ENCODE peak calls at places on chromosomes 5 and 9, in five cellular contexts. R, G, Y, E and U are unnamed samples.

GRCh38 chr9:133171161-133171955 is 7.6 kb upstream of the GBGT1 start:
- DNase-seq in R (peak), G (no peak), Y (no peak), E (no peak), U (no peak)

GRCh38 chr9:115364991-115365390 is 247.0 kb upstream of the TNC start:
- DNase-seq in R (no peak), G (no peak), Y (no peak), E (peak), U (no peak)

GRCh38 chr9:132994410-132995120 is 16.1 kb downstream of the GFI1B start:
- DNase-seq in R (no peak), G (no peak), Y (peak), E (peak), U (no peak)

GRCh38 chr9:77015291-77016048 is 4.0 kb upstream of the FOXB2 start:
- DNase-seq in R (no peak), G (no peak), Y (no peak), E (no peak), U (no peak)

GRCh38 chr9:20593551-20593950 is 28.7 kb downstream of the MLLT3 start:
- DNase-seq in R (no peak), G (no peak), Y (no peak), E (peak), U (no peak)

GRCh38 chr5:108925073-108925472 is 177.4 kb downstream of the FER start:
- DNase-seq in R (no peak), G (no peak), Y (no peak), E (no peak), U (no peak)

GRCh38 chr9:38181216-38181615 is 112.2 kb upstream of the SHB start:
- DNase-seq in R (no peak), G (no peak), Y (no peak), E (no peak), U (no peak)

GRCh38 chr9:93452710-93453046 is 703 bp downstream of the FAM120AOS start:
- DNase-seq in R (peak), G (peak), Y (no peak), E (no peak), U (peak)

GRCh38 chr9:94586814-94587213 is 6.8 kb downstream of the FBP2 start:
- DNase-seq in R (no peak), G (no peak), Y (no peak), E (peak), U (no peak)

GRCh38 chr5:175784230-175784629 is 87.1 kb upstream of the CPLX2 start:
- DNase-seq in R (no peak), G (no peak), Y (no peak), E (no peak), U (no peak)

GRCh38 chr5:98106116-98107088 is 667.1 kb upstream of the RGMB start:
- DNase-seq in R (no peak), G (no peak), Y (no peak), E (peak), U (no peak)

GRCh38 chr5:32810812-32811211 is 99.7 kb downstream of the NPR3 start:
- DNase-seq in R (peak), G (no peak), Y (no peak), E (peak), U (peak)

GRCh38 chr9:128917151-128917849 is 3.5 kb upstream of the PHYHD1 start:
- DNase-seq in R (peak), G (peak), Y (peak), E (peak), U (peak)

GRCh38 chr5:180235846-180236245 is 26.8 kb upstream of the RASGEF1C start:
- DNase-seq in R (no peak), G (no peak), Y (no peak), E (no peak), U (no peak)

GRCh38 chr5:113581388-113581787 is 67.9 kb downstream of the YTHDC2 start:
- DNase-seq in R (no peak), G (no peak), Y (no peak), E (no peak), U (no peak)

GRCh38 chr9:95189230-95190098 is 128.0 kb downstream of the FANCC start:
- DNase-seq in R (no peak), G (peak), Y (no peak), E (peak), U (no peak)

GRCh38 chr5:156934450-156935211 is 28.4 kb downstream of the TIMD4 start:
- DNase-seq in R (peak), G (peak), Y (no peak), E (no peak), U (no peak)

GRCh38 chr5:2153350-2153749 is 270.6 kb upstream of the IRX4 start:
- DNase-seq in R (no peak), G (no peak), Y (no peak), E (no peak), U (no peak)

GRCh38 chr5:149789835-149790234 is 59.7 kb downstream of the PPARGC1B start:
- DNase-seq in R (peak), G (no peak), Y (no peak), E (no peak), U (no peak)

GRCh38 chr5:141084487-141084989 is 9.9 kb upstream of the PCDHB2 start:
- DNase-seq in R (no peak), G (peak), Y (no peak), E (peak), U (no peak)

GRCh38 chr5:93677344-93678021 is 63.9 kb downstream of the POU5F2 start:
- DNase-seq in R (peak), G (peak), Y (no peak), E (peak), U (no peak)

GRCh38 chr9:106697799-106698591 is 165.0 kb upstream of the ZNF462 start:
- DNase-seq in R (peak), G (peak), Y (peak), E (peak), U (peak)

GRCh38 chr5:163569284-163569683 is 63.9 kb downstream of the MAT2B start:
- DNase-seq in R (no peak), G (no peak), Y (no peak), E (peak), U (no peak)

GRCh38 chr9:69034071-69034470 is 1.5 kb upstream of the FXN start:
- DNase-seq in R (no peak), G (no peak), Y (no peak), E (no peak), U (no peak)

GRCh38 chr9:69036319-69036718 is 767 bp downstream of the FXN start:
- DNase-seq in R (peak), G (peak), Y (no peak), E (peak), U (no peak)

GRCh38 chr9:69030851-69031645 is 4.5 kb upstream of the FXN start:
- DNase-seq in R (no peak), G (no peak), Y (no peak), E (peak), U (no peak)

GRCh38 chr9:69036799-69037198 is 1.2 kb downstream of the FXN start:
- DNase-seq in R (no peak), G (peak), Y (no peak), E (no peak), U (no peak)

GRCh38 chr9:69035438-69036316 is at the start of gene FXN:
- DNase-seq in R (peak), G (peak), Y (peak), E (peak), U (peak)
- TF ChIP-seq POLR2A in R (peak), G (peak), Y (no peak), E (peak), U (peak)

DNA sequence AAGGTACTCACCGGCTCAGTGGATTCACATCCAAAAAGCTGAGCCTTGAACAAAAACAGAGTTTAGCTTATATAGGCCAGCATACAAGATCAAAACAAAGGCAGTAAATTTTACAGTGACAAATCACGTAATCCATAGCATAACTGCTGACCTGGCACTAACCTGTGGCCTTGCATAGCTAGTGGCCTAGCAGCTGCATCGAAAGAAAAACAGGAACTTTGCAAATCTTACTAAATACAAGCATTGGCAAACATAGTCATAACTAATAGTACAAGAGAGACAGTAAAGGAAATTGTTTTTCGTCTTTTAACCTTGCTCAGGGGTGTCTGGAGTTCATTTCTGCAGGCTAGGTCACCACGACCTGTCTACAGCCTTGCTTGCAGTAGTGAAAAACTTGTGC is 4.8 kb downstream of the HSDL2 start:
- DNase-seq in R (no peak), G (peak), Y (no peak), E (no peak), U (no peak)
- H3K4me3 ChIP-seq in R (no peak), G (no peak), Y (no peak), E (no peak), U (no peak)

DNA sequence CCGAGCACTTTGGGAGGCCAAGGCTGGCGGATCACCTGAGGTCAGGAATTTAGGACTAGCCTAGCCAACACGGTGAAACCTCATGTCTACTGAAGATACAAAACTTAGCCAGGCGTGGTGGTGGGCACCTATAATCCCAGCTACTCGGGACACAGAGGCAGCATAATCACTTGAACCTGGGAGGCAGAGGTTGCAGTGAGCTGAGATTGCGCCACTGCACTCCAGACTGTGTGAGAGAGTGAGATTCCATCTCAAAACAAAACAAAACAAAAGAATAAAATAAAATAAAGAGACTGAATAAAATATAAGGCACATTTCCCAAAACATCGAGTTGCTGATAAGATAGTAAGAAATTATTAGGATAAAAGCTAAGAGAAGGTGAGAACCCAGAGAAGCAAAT is 32.3 kb upstream of the GLDC start:
- DNase-seq in R (no peak), G (no peak), Y (no peak), E (no peak), U (no peak)
- TF ChIP-seq POLR2A in R (no peak), G (no peak), Y (no peak), E (no peak), U (no peak)

GRCh38 chr5:37710965-37711364 is 128.9 kb downstream of the GDNF start:
- DNase-seq in R (no peak), G (no peak), Y (no peak), E (peak), U (no peak)
- H3K4me3 ChIP-seq in R (no peak), G (no peak), Y (no peak), E (no peak), U (no peak)

GRCh38 chr5:56814361-56814962 is 887 bp upstream of the MAP3K1 start:
- DNase-seq in R (peak), G (peak), Y (peak), E (no peak), U (peak)

GRCh38 chr5:56816546-56817081 is 1.3 kb downstream of the MAP3K1 start:
- DNase-seq in R (peak), G (peak), Y (peak), E (peak), U (no peak)

GRCh38 chr5:56813302-56813701 is 2.0 kb upstream of the MAP3K1 start:
- DNase-seq in R (no peak), G (no peak), Y (no peak), E (no peak), U (no peak)

GRCh38 chr5:56815657-56816545 is 552 bp downstream of the MAP3K1 start:
- DNase-seq in R (peak), G (peak), Y (no peak), E (peak), U (peak)

DNA sequence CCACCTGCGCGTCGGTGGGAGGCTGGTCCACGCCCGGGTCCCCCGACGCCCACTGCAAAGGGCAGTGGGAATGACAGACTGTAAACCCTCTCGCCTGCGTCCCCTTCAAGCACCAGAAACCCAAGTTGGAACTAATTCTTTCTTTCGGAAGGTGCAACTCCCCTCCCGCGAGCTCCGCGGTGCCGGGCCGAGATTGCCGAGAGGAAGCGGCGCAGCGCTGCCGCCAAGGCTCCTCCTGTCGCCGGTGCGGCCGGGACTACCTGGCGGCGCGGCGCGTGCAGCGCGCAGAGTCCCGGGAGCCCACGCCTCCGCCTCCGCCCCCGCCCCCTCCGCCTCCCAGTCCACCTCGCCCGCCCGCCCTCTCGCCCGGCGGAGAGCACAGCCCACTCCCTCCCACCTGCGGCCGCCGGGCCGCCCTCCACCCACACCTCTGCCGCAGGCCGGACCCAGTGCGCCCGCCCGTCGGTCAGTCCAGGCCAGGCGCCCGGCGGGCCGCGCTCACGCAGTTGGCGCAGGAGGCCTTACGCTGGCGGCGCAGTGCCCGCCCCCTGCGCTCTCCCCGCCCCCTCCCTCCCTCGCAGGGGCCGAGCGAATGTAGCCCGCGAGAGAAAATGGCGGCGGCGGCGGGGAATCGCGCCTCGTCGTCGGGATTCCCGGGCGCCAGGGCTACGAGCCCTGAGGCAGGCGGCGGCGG is at the start of gene MAP3K1:
- DNase-seq in R (peak), G (peak), Y (peak), E (peak), U (peak)
- TF ChIP-seq POLR2A in R (peak), G (no peak), Y (no peak), E (no peak), U (peak)

GRCh38 chr9:111548623-111549022 is 23.6 kb downstream of the ZNF483 start:
- DNase-seq in R (no peak), G (no peak), Y (no peak), E (no peak), U (no peak)

DNA sequence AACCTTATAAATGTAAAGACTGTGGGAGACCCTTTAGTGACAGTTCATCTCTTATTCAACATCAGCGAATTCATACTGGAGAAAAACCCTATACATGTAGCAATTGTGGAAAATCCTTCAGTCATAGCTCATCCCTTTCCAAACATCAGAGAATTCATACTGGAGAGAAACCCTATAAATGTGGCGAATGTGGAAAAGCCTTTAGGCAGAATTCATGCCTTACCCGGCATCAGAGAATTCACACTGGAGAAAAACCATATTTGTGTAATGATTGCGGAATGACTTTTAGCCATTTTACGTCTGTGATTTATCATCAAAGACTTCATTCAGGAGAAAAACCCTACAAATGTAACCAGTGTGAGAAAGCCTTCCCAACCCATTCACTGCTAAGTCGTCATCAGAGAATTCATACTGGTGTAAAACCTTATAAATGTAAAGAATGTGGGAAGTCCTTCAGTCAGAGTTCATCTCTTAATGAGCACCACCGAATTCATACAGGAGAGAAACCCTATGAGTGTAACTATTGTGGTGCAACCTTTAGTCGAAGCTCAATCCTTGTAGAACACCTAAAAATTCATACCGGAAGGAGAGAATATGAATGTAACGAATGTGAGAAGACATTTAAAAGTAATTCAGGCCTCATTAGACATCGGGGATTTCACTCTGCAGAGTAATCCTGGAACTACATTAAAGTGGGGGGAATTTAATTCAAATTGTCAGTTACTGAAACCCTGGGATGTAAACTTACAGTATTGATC is 17.7 kb downstream of the ZNF483 start:
- DNase-seq in R (no peak), G (no peak), Y (no peak), E (no peak), U (no peak)
- H3K4me3 ChIP-seq in R (no peak), G (no peak), Y (no peak), E (no peak), U (no peak)

DNA sequence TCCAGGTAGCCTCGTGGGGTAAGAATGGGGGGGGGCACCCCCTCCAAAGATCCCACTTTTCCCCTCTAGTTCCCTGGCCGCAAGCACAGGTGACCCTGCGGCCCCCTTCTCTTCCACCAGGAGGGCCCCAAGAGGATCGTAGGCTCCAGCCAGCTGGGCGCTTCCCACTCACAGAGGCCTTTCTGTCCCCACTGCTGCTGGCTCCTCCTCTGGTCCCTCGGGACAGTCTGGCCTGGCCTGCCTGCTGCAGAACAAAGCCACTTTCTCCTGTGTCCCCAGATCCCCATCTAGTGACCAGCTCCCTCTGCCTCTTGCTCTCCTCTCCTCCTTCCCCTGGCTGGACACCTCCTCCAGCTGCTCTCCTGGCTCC is 534 bp upstream of the SAPCD2 start:
- DNase-seq in R (no peak), G (no peak), Y (no peak), E (no peak), U (no peak)
- TF ChIP-seq POLR2A in R (no peak), G (no peak), Y (no peak), E (no peak), U (no peak)

DNA sequence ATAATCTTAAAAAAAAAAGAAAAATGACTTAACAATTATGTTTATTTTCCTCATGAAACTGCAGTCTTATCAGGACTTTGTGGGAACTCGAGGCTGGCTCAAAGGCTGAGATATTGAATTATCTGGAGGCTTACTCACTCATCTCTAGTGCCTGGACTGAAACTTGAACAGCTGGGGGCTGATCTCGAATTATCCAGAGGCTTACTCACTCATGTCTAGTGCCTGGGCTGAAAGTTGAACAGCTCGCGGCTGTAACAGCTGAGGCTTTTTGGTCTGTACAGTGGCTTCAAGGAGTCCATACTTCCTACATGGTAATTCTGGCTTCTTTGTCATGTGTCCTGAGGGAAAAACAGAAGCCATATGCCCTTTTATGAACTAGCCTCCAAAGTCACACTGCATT is 371.9 kb downstream of the CETN3 start:
- DNase-seq in R (no peak), G (no peak), Y (no peak), E (peak), U (no peak)
- H3K4me3 ChIP-seq in R (no peak), G (no peak), Y (no peak), E (no peak), U (no peak)